ENCODE peak calls at places on chromosome 16, in ten cellular contexts. W is stomach, Q is ascending aorta, R is fibroblast of mammary gland, Z is choroid plexus epithelial cell, F is endothelial cell, N is glutamatergic neuron, P is AG09309, G is HFFc6, T is HFF-Myc. S is an unnamed sample.
A peak's percentile ranks its signal among the peaks of the same experiment; 100 is the strongest.

GRCh38 chr16:64012166-64012565 is 1109.7 kb downstream of the CDH11 start:
- DNase-seq in R (peak; percentile 1), T (no peak), Z (peak; percentile 7), G (no peak), P (peak; percentile 8), N (no peak), Q (no peak), F (no peak), W (no peak), S (peak; percentile 8)

GRCh38 chr16:54490089-54490488 is 203.5 kb upstream of the IRX3 start:
- DNase-seq in N (no peak), R (no peak), P (no peak), W (no peak), G (no peak), F (no peak), Q (no peak), Z (no peak), T (no peak), S (no peak)

GRCh38 chr16:3187798-3188674 is at the start of gene OR1F1:
- DNase-seq in W (no peak), R (peak; percentile 73), G (peak; percentile 92), F (no peak), T (peak; percentile 68), N (peak; percentile 45), Q (no peak), Z (peak; percentile 53), P (no peak), S (peak; percentile 59)

GRCh38 chr16:24646646-24646995 is 82.8 kb upstream of the TNRC6A start:
- DNase-seq in G (no peak), P (no peak), Z (no peak), N (no peak), W (no peak), R (no peak), Q (no peak), F (no peak), T (no peak), S (no peak)

GRCh38 chr16:24789881-24790280 is 55.9 kb upstream of the SLC5A11 start:
- DNase-seq in Z (no peak), W (no peak), R (no peak), G (no peak), T (no peak), F (no peak), P (no peak), N (no peak), Q (no peak), S (no peak)

GRCh38 chr16:84616515-84616914 is 1.4 kb downstream of the COTL1 start:
- DNase-seq in T (no peak), Q (no peak), Z (peak; percentile 38), W (no peak), F (no peak), P (no peak), G (no peak), R (no peak), N (no peak), S (no peak)

GRCh38 chr16:83623091-83623730 is 184.6 kb upstream of the HSBP1 start:
- DNase-seq in T (no peak), P (no peak), R (no peak), Q (no peak), Z (no peak), F (no peak), G (no peak), W (no peak), N (no peak), S (no peak)

GRCh38 chr16:57632568-57632967 is 4.1 kb downstream of the ADGRG1 start:
- DNase-seq in F (no peak), Z (no peak), T (no peak), W (no peak), G (no peak), P (no peak), Q (no peak), R (no peak), N (no peak), S (no peak)

GRCh38 chr16:10693889-10694288 is 841 bp downstream of the TEKT5 start:
- DNase-seq in Q (no peak), Z (no peak), W (no peak), P (no peak), R (no peak), G (no peak), N (no peak), F (no peak), T (no peak), S (no peak)

GRCh38 chr16:10692470-10692869 is 2.3 kb downstream of the TEKT5 start:
- DNase-seq in W (no peak), F (no peak), R (no peak), N (no peak), T (no peak), Z (no peak), Q (no peak), P (no peak), G (no peak), S (no peak)

GRCh38 chr16:10699756-10700155 is 5.0 kb upstream of the TEKT5 start:
- DNase-seq in P (no peak), G (no peak), R (no peak), W (no peak), Z (no peak), F (no peak), Q (no peak), T (no peak), N (no peak), S (no peak)

GRCh38 chr16:10694830-10695229 is at the start of gene TEKT5:
- DNase-seq in T (no peak), G (no peak), P (no peak), F (no peak), W (no peak), R (no peak), N (no peak), Z (no peak), Q (no peak), S (no peak)

DNA sequence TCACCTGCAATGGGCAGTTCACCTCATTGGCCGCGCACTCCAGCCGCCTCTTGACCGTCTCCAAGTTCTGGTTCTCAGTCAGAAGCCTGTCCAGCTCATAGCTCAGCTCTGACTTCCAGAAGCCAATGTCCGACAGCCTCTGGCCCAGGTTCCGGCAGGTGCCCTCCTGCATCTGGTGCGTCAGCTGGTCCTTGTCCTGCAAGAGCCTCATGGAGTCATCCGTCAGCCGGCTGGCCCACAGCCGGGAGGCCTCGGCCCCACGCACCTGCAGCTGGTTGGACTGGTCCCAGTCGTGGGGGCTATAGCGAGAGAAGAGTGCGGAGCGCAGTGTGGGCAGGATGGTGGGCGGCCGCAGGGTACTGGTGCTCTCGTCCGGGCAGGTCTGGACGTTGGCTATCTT is 424 bp downstream of the TEKT5 start:
- DNase-seq in N (no peak), Q (no peak), G (no peak), F (no peak), W (no peak), P (no peak), T (no peak), R (no peak), Z (no peak), S (no peak)
- TF ChIP-seq CTCF in N (no peak), Q (no peak), G (no peak), F (no peak), W (no peak), P (no peak), T (no peak), R (no peak), Z (no peak), S (no peak)

DNA sequence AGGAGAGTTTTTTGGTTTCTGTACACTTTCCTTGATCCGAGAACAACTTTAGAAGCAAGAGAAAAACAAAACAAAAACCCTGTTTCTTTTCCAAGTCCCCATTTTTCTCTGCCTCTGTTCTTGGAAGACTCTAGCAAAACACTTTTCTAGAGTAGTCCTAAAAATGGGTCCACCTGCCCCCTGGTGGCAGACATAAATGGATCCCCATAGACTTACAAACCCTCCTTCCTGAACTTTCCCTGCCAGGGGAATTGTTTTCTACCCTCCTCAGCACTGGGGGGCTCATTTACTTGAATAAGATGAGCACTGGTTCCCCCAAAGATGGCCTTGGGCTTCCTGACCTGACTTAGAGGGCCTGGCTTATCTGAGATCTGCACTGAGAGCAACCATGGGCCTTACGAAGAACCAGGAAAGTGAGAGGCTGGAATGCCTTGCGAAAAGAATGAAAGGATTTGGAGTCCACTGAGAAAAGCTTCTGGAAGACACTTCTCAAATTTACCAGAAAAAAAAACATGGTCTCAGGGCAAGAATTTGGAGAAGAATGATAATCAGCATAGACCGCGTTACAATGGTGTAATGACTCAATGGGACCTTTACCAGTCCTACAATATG is 48.0 kb upstream of the CDYL2 start:
- DNase-seq in Z (peak; percentile 72), T (no peak), R (peak; percentile 38), Q (no peak), F (peak; percentile 52), W (no peak), G (peak; percentile 21), N (peak; percentile 31), P (no peak), S (peak; percentile 29)
- TF ChIP-seq CTCF in Z (peak; percentile 73), T (peak; percentile 68), R (peak; percentile 53), Q (no peak), F (peak; percentile 77), W (no peak), G (peak; percentile 82), N (peak; percentile 52), P (peak; percentile 53), S (peak; percentile 51)

GRCh38 chr16:68234188-68235104 is 1.5 kb downstream of the ESRP2 start:
- DNase-seq in G (no peak), F (no peak), Z (no peak), N (no peak), Q (peak; percentile 66), T (peak; percentile 44), R (no peak), P (no peak), W (peak; percentile 99), S (no peak)

GRCh38 chr16:68233835-68234187 is 2.1 kb downstream of the ESRP2 start:
- DNase-seq in Z (no peak), N (no peak), R (no peak), T (no peak), P (no peak), Q (peak; percentile 62), G (no peak), F (no peak), W (no peak), S (peak; percentile 15)

GRCh38 chr16:68236804-68237242 is 896 bp upstream of the ESRP2 start:
- DNase-seq in R (peak; percentile 63), Q (no peak), T (no peak), W (no peak), G (no peak), Z (no peak), F (no peak), N (peak; percentile 29), P (no peak), S (no peak)

GRCh38 chr16:68235882-68236803 is at the start of gene ESRP2:
- DNase-seq in F (peak; percentile 24), Z (no peak), W (peak; percentile 94), G (no peak), T (no peak), N (peak; percentile 21), Q (peak; percentile 72), R (no peak), P (no peak), S (no peak)

DNA sequence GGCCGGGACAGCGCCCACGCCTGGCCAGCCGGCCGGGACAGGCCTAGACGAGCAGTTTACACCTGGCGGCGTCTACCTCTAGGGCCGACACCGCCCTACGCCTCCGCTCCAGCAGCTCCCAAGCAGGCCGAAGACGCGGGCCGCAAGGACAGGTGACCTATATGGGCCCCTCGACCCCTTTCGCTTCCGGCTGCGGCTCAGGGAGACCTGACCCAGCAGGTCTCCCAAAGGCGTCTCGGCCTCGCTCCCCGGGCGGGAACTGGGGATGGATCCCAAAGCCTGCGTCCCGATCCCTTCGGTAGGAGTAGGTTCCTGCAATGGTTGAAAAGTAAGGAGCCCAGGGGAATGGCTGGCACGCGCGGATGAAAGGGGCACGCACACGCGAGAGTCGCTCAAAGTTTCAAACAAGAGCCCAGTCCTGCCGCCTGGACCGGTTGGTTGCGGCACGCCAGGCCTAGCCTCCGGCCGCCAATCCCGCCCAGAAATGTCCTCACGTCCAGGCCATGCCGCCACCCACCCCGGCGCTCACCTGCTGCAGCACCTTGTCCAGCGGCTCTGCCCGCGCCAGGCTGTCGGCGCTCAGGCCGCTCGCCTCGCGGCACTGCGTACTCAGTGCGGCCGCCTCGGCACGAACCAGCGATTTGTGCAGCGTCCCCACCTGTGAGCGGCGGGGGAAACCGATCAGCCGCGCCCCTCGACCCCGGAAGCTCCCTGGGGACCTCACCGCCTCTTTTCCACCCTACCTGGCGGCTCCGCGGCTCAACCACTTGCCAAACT is 634 bp downstream of the ESRP2 start:
- DNase-seq in R (no peak), P (no peak), Z (no peak), G (no peak), T (no peak), F (no peak), Q (peak; percentile 66), W (peak; percentile 69), N (no peak), S (no peak)
- TF ChIP-seq CTCF in R (no peak), P (no peak), Z (no peak), G (peak; percentile 19), T (no peak), F (no peak), Q (no peak), W (no peak), N (no peak), S (no peak)

DNA sequence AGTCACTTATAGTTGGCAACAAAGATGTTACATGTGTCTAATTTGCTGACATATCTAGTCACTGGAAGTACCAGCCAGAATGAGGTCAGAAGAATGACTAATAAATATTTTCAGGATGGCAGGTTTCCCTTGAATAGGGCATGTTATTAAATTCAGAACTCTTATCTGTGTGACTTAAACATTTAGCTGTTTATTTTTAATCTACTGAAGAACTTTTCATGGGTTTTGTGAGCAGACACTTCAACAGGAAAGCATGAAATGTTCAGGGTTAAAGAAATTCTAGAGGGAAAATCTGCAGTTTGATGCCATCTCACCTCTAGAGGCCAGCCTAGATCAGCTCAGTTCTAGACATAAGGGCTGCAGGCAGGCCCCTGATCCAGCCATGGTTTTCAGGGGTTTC is 13.2 kb downstream of the JPT2 start:
- DNase-seq in Q (no peak), W (no peak), G (peak; percentile 47), N (no peak), P (no peak), F (no peak), R (peak; percentile 65), Z (peak; percentile 58), T (no peak), S (peak; percentile 19)
- TF ChIP-seq CTCF in Q (no peak), W (no peak), G (peak; percentile 50), N (no peak), P (peak; percentile 42), F (no peak), R (peak; percentile 36), Z (peak; percentile 61), T (no peak), S (peak; percentile 31)